ENCODE peak calls at places on chromosomes 1 and 21, in six cellular contexts. E is GM12878, W is H1, J is HCT116, Y is SK-N-SH, Z is K562. B is an unnamed sample.

GRCh38 chr21:33345751-33346238 is 21.0 kb downstream of the IFNAR1 start:
- DNase-seq in J (no peak), Z (no peak), E (no peak), W (no peak), Y (no peak), B (no peak)

GRCh38 chr21:41834252-41834925 is 44.8 kb downstream of the PRDM15 start:
- DNase-seq in E (no peak), Y (no peak), W (no peak), Z (no peak), J (no peak), B (no peak)

GRCh38 chr1:212828395-212828794 is 19.1 kb downstream of the SPATA45 start:
- DNase-seq in W (no peak), Y (no peak), Z (no peak), E (no peak), J (no peak), B (no peak)

GRCh38 chr1:23436520-23437354 is 12.2 kb upstream of the TCEA3 start:
- DNase-seq in W (peak; percentile 88), J (no peak), Y (peak; percentile 62), E (no peak), Z (peak; percentile 97), B (no peak)

GRCh38 chr21:44714905-44715304 is 3.5 kb upstream of the TSPEAR start:
- DNase-seq in Z (no peak), Y (peak; percentile 2), J (no peak), W (no peak), E (no peak), B (no peak)

GRCh38 chr1:2133879-2134215 is 60.7 kb downstream of the FAAP20 start:
- DNase-seq in W (no peak), Z (no peak), Y (no peak), J (no peak), E (no peak), B (no peak)

GRCh38 chr1:113887392-113887767 is at the start of gene BCL2L15:
- DNase-seq in W (no peak), Y (no peak), E (no peak), Z (no peak), J (no peak), B (no peak)

GRCh38 chr1:143720087-143721023 is 251.4 kb downstream of the FAM72C start:
- DNase-seq in Z (peak; percentile 54), E (no peak), W (no peak), Y (no peak), J (no peak), B (peak; percentile 66)

GRCh38 chr21:18954415-18954972 is 550.9 kb upstream of the TMPRSS15 start:
- DNase-seq in W (no peak), E (no peak), Y (no peak), J (no peak), Z (no peak), B (no peak)

GRCh38 chr21:18959817-18960216 is 556.2 kb upstream of the TMPRSS15 start:
- DNase-seq in E (no peak), W (no peak), Z (no peak), J (no peak), Y (no peak), B (no peak)
- TF ChIP-seq JUND in E (no peak), W (no peak), Z (no peak), J (no peak), Y (no peak), B (no peak)

DNA sequence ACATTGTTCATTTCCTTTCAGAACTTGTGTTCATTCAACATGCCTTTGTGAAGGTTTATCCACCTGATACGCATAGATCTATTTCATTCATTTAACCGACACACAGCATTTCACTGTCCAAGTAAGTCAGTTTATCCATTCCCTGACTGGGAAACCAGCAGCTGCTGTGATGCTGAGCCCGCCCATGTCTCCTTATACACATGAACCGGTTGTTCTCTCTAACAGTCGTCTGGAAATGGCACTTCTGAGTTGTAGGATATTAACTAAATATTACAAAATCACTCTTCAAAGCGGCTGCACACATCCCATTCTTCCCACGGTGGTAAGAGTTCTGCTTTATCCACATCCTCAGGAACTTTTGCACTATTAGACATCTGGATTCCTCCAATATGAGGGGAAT is 71.1 kb downstream of the NPHP4 start:
- DNase-seq in J (no peak), E (no peak), Y (no peak), Z (no peak), W (no peak), B (no peak)
- TF ChIP-seq JUND in J (no peak), E (no peak), Y (no peak), Z (no peak), W (no peak), B (no peak)

DNA sequence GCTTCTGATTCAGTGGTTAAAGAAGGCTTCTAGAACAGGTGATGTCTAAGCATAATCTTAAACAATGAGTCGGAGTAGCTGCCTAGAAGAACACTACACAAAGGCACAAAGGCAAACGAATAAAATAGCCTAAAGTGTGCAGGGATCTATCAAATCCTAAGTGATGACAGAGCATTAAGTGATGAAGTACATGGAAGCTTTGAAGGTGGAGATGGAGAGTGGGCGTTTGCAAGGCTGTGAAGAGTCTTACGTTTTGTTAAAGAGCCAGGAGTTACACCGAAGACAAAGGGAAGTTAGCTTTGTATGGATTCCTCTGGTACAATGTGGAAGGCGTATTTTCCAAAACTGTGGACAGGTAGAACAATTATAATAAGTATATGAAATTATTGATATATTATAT is 270.6 kb downstream of the NEGR1 start:
- DNase-seq in Z (no peak), Y (no peak), W (no peak), J (no peak), E (no peak), B (no peak)
- TF ChIP-seq JUND in Z (no peak), Y (no peak), W (no peak), J (no peak), E (no peak), B (no peak)

DNA sequence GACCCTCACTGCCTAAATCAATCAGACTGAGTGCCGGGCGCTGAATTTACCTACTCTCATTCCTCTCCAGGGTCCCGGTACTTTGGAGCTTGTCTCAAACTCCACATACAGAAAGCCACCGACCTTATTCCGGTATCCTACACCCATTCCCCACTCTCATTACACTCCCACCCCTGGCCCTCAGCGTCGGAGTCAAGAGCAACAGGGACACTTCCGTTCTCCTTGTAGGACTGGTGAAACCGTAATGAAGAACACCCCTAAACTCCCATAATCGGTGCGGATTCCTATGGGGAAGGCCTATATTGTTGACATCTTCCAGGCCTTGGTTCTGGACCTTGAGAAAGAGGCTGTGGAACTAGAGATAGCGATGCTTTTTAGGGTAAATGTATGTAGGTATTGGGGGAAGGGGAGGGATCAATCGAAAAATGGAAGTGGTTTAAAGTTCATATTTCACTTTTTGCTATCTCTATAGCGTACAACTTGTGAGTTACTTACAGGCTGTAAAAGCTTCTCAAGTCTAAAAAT is 862 bp downstream of the ZBED6 start:
- DNase-seq in Y (peak; percentile 21), W (no peak), E (peak; percentile 13), J (no peak), Z (peak; percentile 34), B (no peak)
- TF ChIP-seq JUND in Y (no peak), W (no peak), E (no peak), J (no peak), Z (no peak), B (no peak)

B was measured in T47D.